ENCODE peak calls at places on chromosomes 13 and 19, in nine cellular contexts. One of them, this sample, is unnamed.
A peak's percentile ranks its signal among the peaks of the same experiment; 100 is the strongest.

GRCh38 chr19:45468159-45468651 is 409 bp downstream of the FOSB start:
- DNase-seq in head of caudate nucleus: no peak
- DNase-seq in GF-D8: no peak
- DNase-seq in GM13976: no peak
- DNase-seq in T-helper 2 cell: no peak
- DNase-seq in activated T-cell treated with anti-CD3 and anti-CD28 coated beads for 48 hours: no peak
- DNase-seq in gastrocnemius medialis: peak; percentile 17
- DNase-seq in cardiac muscle cell: peak; percentile 53
- DNase-seq in AG04450: no peak
- DNase-seq in this sample: no peak

GRCh38 chr13:80742027-80742426 is 401.1 kb upstream of the SPRY2 start:
- DNase-seq in gastrocnemius medialis: no peak
- DNase-seq in head of caudate nucleus: no peak
- DNase-seq in GF-D8: no peak
- DNase-seq in T-helper 2 cell: no peak
- DNase-seq in activated T-cell treated with anti-CD3 and anti-CD28 coated beads for 48 hours: no peak
- DNase-seq in GM13976: no peak
- DNase-seq in cardiac muscle cell: peak; percentile 21
- DNase-seq in AG04450: no peak
- DNase-seq in this sample: no peak

GRCh38 chr13:92994056-92994455 is 232.6 kb upstream of the GPC6 start:
- DNase-seq in cardiac muscle cell: peak; percentile 12
- DNase-seq in T-helper 2 cell: no peak
- DNase-seq in GF-D8: no peak
- DNase-seq in GM13976: no peak
- DNase-seq in gastrocnemius medialis: no peak
- DNase-seq in AG04450: peak; percentile 3
- DNase-seq in activated T-cell treated with anti-CD3 and anti-CD28 coated beads for 48 hours: no peak
- DNase-seq in head of caudate nucleus: no peak
- DNase-seq in this sample: no peak

GRCh38 chr13:78420814-78421213 is 182.5 kb downstream of the POU4F1 start:
- DNase-seq in GF-D8: no peak
- DNase-seq in T-helper 2 cell: no peak
- DNase-seq in activated T-cell treated with anti-CD3 and anti-CD28 coated beads for 48 hours: no peak
- DNase-seq in cardiac muscle cell: no peak
- DNase-seq in GM13976: peak; percentile 15
- DNase-seq in gastrocnemius medialis: no peak
- DNase-seq in AG04450: no peak
- DNase-seq in head of caudate nucleus: peak; percentile 17
- DNase-seq in this sample: no peak

GRCh38 chr19:38047048-38047435 is 140.0 kb downstream of the SIPA1L3 start:
- DNase-seq in T-helper 2 cell: no peak
- DNase-seq in AG04450: no peak
- DNase-seq in head of caudate nucleus: peak; percentile 44
- DNase-seq in cardiac muscle cell: no peak
- DNase-seq in GM13976: peak; percentile 28
- DNase-seq in gastrocnemius medialis: no peak
- DNase-seq in activated T-cell treated with anti-CD3 and anti-CD28 coated beads for 48 hours: no peak
- DNase-seq in GF-D8: no peak
- DNase-seq in this sample: no peak

GRCh38 chr19:18999016-18999758 is 34.1 kb downstream of the SUGP2 start:
- DNase-seq in cardiac muscle cell: peak; percentile 56
- DNase-seq in GM13976: no peak
- DNase-seq in activated T-cell treated with anti-CD3 and anti-CD28 coated beads for 48 hours: no peak
- DNase-seq in GF-D8: peak; percentile 11
- DNase-seq in gastrocnemius medialis: no peak
- DNase-seq in head of caudate nucleus: no peak
- DNase-seq in AG04450: peak; percentile 21
- DNase-seq in T-helper 2 cell: no peak
- DNase-seq in this sample: no peak

GRCh38 chr19:10642473-10642872 is 11.7 kb upstream of the ILF3 start:
- DNase-seq in GM13976: no peak
- DNase-seq in gastrocnemius medialis: no peak
- DNase-seq in head of caudate nucleus: no peak
- DNase-seq in activated T-cell treated with anti-CD3 and anti-CD28 coated beads for 48 hours: no peak
- DNase-seq in GF-D8: no peak
- DNase-seq in AG04450: no peak
- DNase-seq in cardiac muscle cell: no peak
- DNase-seq in T-helper 2 cell: no peak
- DNase-seq in this sample: no peak

GRCh38 chr19:42113641-42114348 is 18.5 kb downstream of the POU2F2 start:
- DNase-seq in cardiac muscle cell: peak; percentile 92
- DNase-seq in AG04450: peak; percentile 86
- DNase-seq in head of caudate nucleus: no peak
- DNase-seq in T-helper 2 cell: no peak
- DNase-seq in GM13976: peak; percentile 74
- DNase-seq in GF-D8: no peak
- DNase-seq in activated T-cell treated with anti-CD3 and anti-CD28 coated beads for 48 hours: no peak
- DNase-seq in gastrocnemius medialis: no peak
- DNase-seq in this sample: no peak

GRCh38 chr13:29081036-29081435 is 260.9 kb downstream of the MTUS2 start:
- DNase-seq in T-helper 2 cell: peak; percentile 6
- DNase-seq in AG04450: no peak
- DNase-seq in activated T-cell treated with anti-CD3 and anti-CD28 coated beads for 48 hours: no peak
- DNase-seq in cardiac muscle cell: no peak
- DNase-seq in head of caudate nucleus: no peak
- DNase-seq in GF-D8: no peak
- DNase-seq in GM13976: peak; percentile 42
- DNase-seq in gastrocnemius medialis: no peak
- DNase-seq in this sample: no peak

GRCh38 chr19:49849433-49850220 is 1.3 kb upstream of the PTOV1 start:
- DNase-seq in gastrocnemius medialis: no peak
- DNase-seq in cardiac muscle cell: no peak
- DNase-seq in AG04450: no peak
- DNase-seq in GF-D8: no peak
- DNase-seq in activated T-cell treated with anti-CD3 and anti-CD28 coated beads for 48 hours: no peak
- DNase-seq in GM13976: no peak
- DNase-seq in head of caudate nucleus: no peak
- DNase-seq in T-helper 2 cell: no peak
- DNase-seq in this sample: no peak

GRCh38 chr19:34327851-34328250 is 37.1 kb upstream of the GPI start:
- DNase-seq in gastrocnemius medialis: no peak
- DNase-seq in activated T-cell treated with anti-CD3 and anti-CD28 coated beads for 48 hours: no peak
- DNase-seq in T-helper 2 cell: no peak
- DNase-seq in cardiac muscle cell: no peak
- DNase-seq in head of caudate nucleus: no peak
- DNase-seq in AG04450: no peak
- DNase-seq in GF-D8: no peak
- DNase-seq in GM13976: no peak
- DNase-seq in this sample: no peak

GRCh38 chr19:4692275-4693077 is 22.3 kb upstream of the MYDGF start:
- DNase-seq in AG04450: no peak
- DNase-seq in GF-D8: no peak
- DNase-seq in activated T-cell treated with anti-CD3 and anti-CD28 coated beads for 48 hours: no peak
- DNase-seq in T-helper 2 cell: no peak
- DNase-seq in head of caudate nucleus: no peak
- DNase-seq in cardiac muscle cell: no peak
- DNase-seq in gastrocnemius medialis: no peak
- DNase-seq in GM13976: no peak
- DNase-seq in this sample: no peak

GRCh38 chr13:31797154-31797775 is 57.9 kb downstream of the RXFP2 start:
- DNase-seq in head of caudate nucleus: no peak
- DNase-seq in gastrocnemius medialis: no peak
- DNase-seq in AG04450: peak; percentile 2
- DNase-seq in T-helper 2 cell: no peak
- DNase-seq in GM13976: no peak
- DNase-seq in activated T-cell treated with anti-CD3 and anti-CD28 coated beads for 48 hours: no peak
- DNase-seq in cardiac muscle cell: peak; percentile 69
- DNase-seq in GF-D8: no peak
- DNase-seq in this sample: no peak

GRCh38 chr13:77698211-77699058 is 948 bp downstream of the SLAIN1 start:
- DNase-seq in AG04450: no peak
- DNase-seq in GM13976: peak; percentile 41
- DNase-seq in head of caudate nucleus: peak; percentile 54
- DNase-seq in gastrocnemius medialis: no peak
- DNase-seq in GF-D8: no peak
- DNase-seq in T-helper 2 cell: peak; percentile 52
- DNase-seq in activated T-cell treated with anti-CD3 and anti-CD28 coated beads for 48 hours: peak; percentile 26
- DNase-seq in cardiac muscle cell: no peak
- DNase-seq in this sample: peak; percentile 38